ENCODE peak calls at places on chromosomes 12 and 14, in five cellular contexts. M, P, F, S and K are unnamed samples.
A peak's percentile ranks its signal among the peaks of the same experiment; 100 is the strongest.

GRCh38 chr12:46556820-46557524 is 184.4 kb upstream of the SLC38A2 start:
- DNase-seq in M (no peak), P (no peak), F (no peak), S (no peak), K (no peak)

GRCh38 chr14:77278461-77279230 is 7.6 kb upstream of the NGB start:
- DNase-seq in M (no peak), P (no peak), F (no peak), S (no peak), K (no peak)

GRCh38 chr12:132506730-132507538 is 17.0 kb downstream of the FBRSL1 start:
- DNase-seq in M (peak; percentile 45), P (no peak), F (peak; percentile 44), S (peak; percentile 45), K (no peak)

GRCh38 chr12:83102499-83102898 is 415.8 kb downstream of the TMTC2 start:
- DNase-seq in M (no peak), P (no peak), F (no peak), S (no peak), K (no peak)

GRCh38 chr12:46046436-46046835 is 56.1 kb upstream of the SCAF11 start:
- DNase-seq in M (no peak), P (no peak), F (no peak), S (no peak), K (no peak)

GRCh38 chr12:116783503-116784237 is 45.6 kb downstream of the RNFT2 start:
- DNase-seq in M (no peak), P (no peak), F (no peak), S (no peak), K (no peak)

GRCh38 chr14:96304956-96305355 is 48.9 kb downstream of the BDKRB1 start:
- DNase-seq in M (no peak), P (no peak), F (no peak), S (no peak), K (no peak)

GRCh38 chr12:45651029-45651428 is 78.5 kb upstream of the ARID2 start:
- DNase-seq in M (no peak), P (no peak), F (no peak), S (no peak), K (no peak)

GRCh38 chr12:29743801-29744200 is 39.9 kb downstream of the TMTC1 start:
- DNase-seq in M (no peak), P (no peak), F (no peak), S (no peak), K (no peak)

GRCh38 chr12:19574606-19575005 is 135.3 kb downstream of the AEBP2 start:
- DNase-seq in M (no peak), P (no peak), F (no peak), S (no peak), K (no peak)

GRCh38 chr12:48681416-48681737 is 661 bp downstream of the KANSL2 start:
- DNase-seq in M (no peak), P (no peak), F (peak; percentile 33), S (no peak), K (no peak)

GRCh38 chr14:61435563-61436337 is 114.4 kb downstream of the PRKCH start:
- DNase-seq in M (no peak), P (no peak), F (no peak), S (no peak), K (no peak)

GRCh38 chr14:31268216-31268615 is 60.6 kb upstream of the HECTD1 start:
- DNase-seq in M (no peak), P (no peak), F (no peak), S (no peak), K (no peak)

GRCh38 chr12:58961906-58962305 is 41.6 kb upstream of the LRIG3 start:
- DNase-seq in M (no peak), P (no peak), F (no peak), S (no peak), K (no peak)

GRCh38 chr14:101657372-101657771 is 96.1 kb downstream of the DIO3 start:
- DNase-seq in M (no peak), P (no peak), F (no peak), S (no peak), K (no peak)

GRCh38 chr12:16454481-16454880 is 107.0 kb downstream of the MGST1 start:
- DNase-seq in M (no peak), P (no peak), F (no peak), S (no peak), K (no peak)

GRCh38 chr14:93207468-93208308 is 632 bp downstream of the UBR7 start:
- DNase-seq in M (no peak), P (peak; percentile 12), F (peak; percentile 44), S (no peak), K (no peak)

GRCh38 chr14:64726585-64726890 is 22.3 kb downstream of the PLEKHG3 start:
- DNase-seq in M (no peak), P (no peak), F (no peak), S (no peak), K (peak; percentile 77)

GRCh38 chr14:77849711-77850110 is 49.8 kb downstream of the ADCK1 start:
- DNase-seq in M (no peak), P (no peak), F (no peak), S (no peak), K (no peak)

GRCh38 chr12:12791756-12792346 is 6.4 kb downstream of the APOLD1 start:
- DNase-seq in M (no peak), P (no peak), F (no peak), S (no peak), K (no peak)

GRCh38 chr12:53064613-53065415 is 14.4 kb downstream of the SPRYD3 start:
- DNase-seq in M (no peak), P (no peak), F (no peak), S (no peak), K (no peak)

GRCh38 chr12:152440-152839 is 61.5 kb downstream of the SLC6A12 start:
- DNase-seq in M (no peak), P (no peak), F (no peak), S (no peak), K (no peak)

GRCh38 chr14:61619494-61619893 is 75.8 kb upstream of the HIF1A start:
- DNase-seq in M (no peak), P (no peak), F (no peak), S (no peak), K (no peak)

GRCh38 chr14:64232095-64232830 is 61.9 kb downstream of the ESR2 start:
- DNase-seq in M (no peak), P (no peak), F (no peak), S (no peak), K (no peak)

GRCh38 chr14:96095581-96096476 is 56.7 kb downstream of the C14orf132 start:
- DNase-seq in M (no peak), P (peak; percentile 76), F (no peak), S (no peak), K (no peak)